ENCODE peak calls at places on chromosome 21, in nine cellular contexts. A is CD4-positive, CD25-positive, alpha-beta regulatory T cell; Y is fibroblast of mammary gland; K is BE2C; R is GM12865; I is uterus; H is kidney epithelial cell; M is lung; C is SJSA1. W is an unnamed sample.

GRCh38 chr21:33261635-33262034 is 4.5 kb upstream of the IL10RB start:
- DNase-seq in A (peak), Y (peak), K (no peak), R (peak), I (no peak), H (no peak), M (no peak), C (no peak), W (no peak)

GRCh38 chr21:42646836-42647235 is 6.6 kb upstream of the PDE9A start:
- DNase-seq in A (no peak), Y (no peak), K (peak), R (no peak), I (no peak), H (no peak), M (no peak), C (no peak), W (no peak)

GRCh38 chr21:36436829-36437744 is 42.8 kb downstream of the CLDN14 start:
- DNase-seq in A (no peak), Y (peak), K (no peak), R (no peak), I (no peak), H (no peak), M (no peak), C (no peak), W (no peak)

GRCh38 chr21:42735061-42735460 is 81.6 kb downstream of the PDE9A start:
- DNase-seq in A (no peak), Y (no peak), K (no peak), R (no peak), I (no peak), H (no peak), M (no peak), C (no peak), W (no peak)

GRCh38 chr21:41769521-41769920 is 2.7 kb upstream of the RIPK4 start:
- DNase-seq in A (no peak), Y (no peak), K (no peak), R (no peak), I (no peak), H (no peak), M (no peak), C (no peak), W (no peak)

GRCh38 chr21:25283720-25284119 is 323.6 kb downstream of the MRPL39 start:
- DNase-seq in A (no peak), Y (peak), K (peak), R (peak), I (no peak), H (no peak), M (no peak), C (peak), W (no peak)

GRCh38 chr21:41927727-41928409 is 25.9 kb downstream of the C2CD2 start:
- DNase-seq in A (peak), Y (no peak), K (no peak), R (peak), I (no peak), H (no peak), M (no peak), C (no peak), W (no peak)

GRCh38 chr21:37700641-37701202 is 215.5 kb downstream of the KCNJ6 start:
- DNase-seq in A (no peak), Y (peak), K (peak), R (peak), I (no peak), H (peak), M (no peak), C (peak), W (peak)

GRCh38 chr21:25963186-25963585 is 207.4 kb downstream of the APP start:
- DNase-seq in A (no peak), Y (peak), K (no peak), R (no peak), I (no peak), H (peak), M (peak), C (peak), W (no peak)

GRCh38 chr21:20030390-20030789 is 967.8 kb upstream of the NCAM2 start:
- DNase-seq in A (no peak), Y (no peak), K (no peak), R (no peak), I (no peak), H (no peak), M (no peak), C (no peak), W (no peak)

GRCh38 chr21:45906196-45906805 is 75.3 kb upstream of the COL6A1 start:
- DNase-seq in A (no peak), Y (no peak), K (no peak), R (no peak), I (no peak), H (no peak), M (no peak), C (no peak), W (no peak)

GRCh38 chr21:23951251-23951650 is 1656.0 kb downstream of the MRPL39 start:
- DNase-seq in A (no peak), Y (peak), K (no peak), R (no peak), I (no peak), H (no peak), M (no peak), C (no peak), W (no peak)

GRCh38 chr21:45264919-45265515 is 22.7 kb downstream of the POFUT2 start:
- DNase-seq in A (no peak), Y (no peak), K (no peak), R (no peak), I (no peak), H (no peak), M (no peak), C (no peak), W (peak)

GRCh38 chr21:42527489-42528158 is 14.0 kb downstream of the SLC37A1 start:
- DNase-seq in A (peak), Y (no peak), K (no peak), R (peak), I (no peak), H (no peak), M (no peak), C (no peak), W (no peak)

GRCh38 chr21:14520535-14520934 is 25.6 kb downstream of the SAMSN1 start:
- DNase-seq in A (no peak), Y (no peak), K (no peak), R (no peak), I (no peak), H (no peak), M (no peak), C (no peak), W (no peak)

GRCh38 chr21:40731206-40731605 is 115.8 kb downstream of the DSCAM start:
- DNase-seq in A (no peak), Y (no peak), K (no peak), R (no peak), I (no peak), H (no peak), M (no peak), C (no peak), W (no peak)

GRCh38 chr21:42411197-42411869 is 7.6 kb downstream of the UBASH3A start:
- DNase-seq in A (no peak), Y (no peak), K (no peak), R (no peak), I (no peak), H (no peak), M (no peak), C (no peak), W (peak)

GRCh38 chr21:16571594-16571993 is 841.8 kb downstream of the USP25 start:
- DNase-seq in A (no peak), Y (peak), K (no peak), R (no peak), I (no peak), H (no peak), M (no peak), C (no peak), W (no peak)

GRCh38 chr21:44347911-44348451 is 5.4 kb upstream of the TRPM2 start:
- DNase-seq in A (no peak), Y (no peak), K (no peak), R (no peak), I (no peak), H (no peak), M (peak), C (no peak), W (no peak)

GRCh38 chr21:37878946-37879660 is 37.2 kb downstream of the KCNJ6 start:
- DNase-seq in A (no peak), Y (peak), K (no peak), R (no peak), I (no peak), H (peak), M (no peak), C (peak), W (no peak)

GRCh38 chr21:45415943-45416611 is 11.1 kb downstream of the COL18A1 start:
- DNase-seq in A (no peak), Y (no peak), K (no peak), R (no peak), I (no peak), H (no peak), M (no peak), C (no peak), W (no peak)

GRCh38 chr21:37435120-37435519 is 68.5 kb downstream of the DYRK1A start:
- DNase-seq in A (peak), Y (peak), K (peak), R (no peak), I (peak), H (peak), M (no peak), C (no peak), W (peak)

GRCh38 chr21:43921979-43922945 is 57.2 kb downstream of the AGPAT3 start:
- DNase-seq in A (peak), Y (peak), K (peak), R (peak), I (no peak), H (peak), M (no peak), C (no peak), W (no peak)

GRCh38 chr21:42496839-42497202 is 797 bp upstream of the RSPH1 start:
- DNase-seq in A (no peak), Y (peak), K (no peak), R (peak), I (no peak), H (no peak), M (peak), C (no peak), W (peak)

GRCh38 chr21:45318146-45318555 is 30.5 kb upstream of the POFUT2 start:
- DNase-seq in A (no peak), Y (no peak), K (no peak), R (no peak), I (no peak), H (no peak), M (no peak), C (no peak), W (no peak)

GRCh38 chr21:42233067-42233981 is 14.4 kb downstream of the ABCG1 start:
- DNase-seq in A (peak), Y (peak), K (peak), R (peak), I (peak), H (no peak), M (peak), C (peak), W (no peak)

GRCh38 chr21:26087223-26087918 is 83.2 kb downstream of the APP start:
- DNase-seq in A (no peak), Y (no peak), K (no peak), R (no peak), I (no peak), H (no peak), M (no peak), C (no peak), W (no peak)

GRCh38 chr21:21232320-21232719 is 234.1 kb downstream of the NCAM2 start:
- DNase-seq in A (no peak), Y (peak), K (peak), R (no peak), I (no peak), H (no peak), M (no peak), C (no peak), W (peak)

GRCh38 chr21:33578959-33579542 is 9.4 kb downstream of the DONSON start:
- DNase-seq in A (no peak), Y (peak), K (no peak), R (no peak), I (no peak), H (no peak), M (no peak), C (no peak), W (no peak)

GRCh38 chr21:21860888-21861287 is 862.7 kb downstream of the NCAM2 start:
- DNase-seq in A (no peak), Y (peak), K (no peak), R (no peak), I (no peak), H (no peak), M (no peak), C (no peak), W (no peak)

DNA sequence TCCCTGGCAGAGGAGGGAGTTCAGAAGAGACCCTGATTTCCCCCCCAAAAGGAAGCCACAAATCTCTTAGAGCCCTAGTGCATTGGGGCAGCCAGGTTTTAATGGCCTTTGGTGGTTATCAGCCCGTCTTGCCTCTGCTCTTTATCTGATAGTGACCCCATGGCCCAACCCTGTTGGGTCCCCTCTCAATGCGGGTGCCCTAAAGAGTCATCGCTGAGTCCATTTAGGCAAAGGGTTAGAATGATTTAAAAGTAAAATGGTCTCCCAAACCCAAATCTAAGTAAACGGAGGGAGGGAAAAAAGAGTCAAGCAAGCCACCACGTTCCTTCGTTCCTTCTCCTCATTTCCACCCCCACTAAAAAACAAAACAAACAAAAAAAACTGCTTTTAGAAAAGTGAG is 164.0 kb downstream of the RUNX1 start:
- DNase-seq in A (no peak), Y (no peak), K (no peak), R (no peak), I (no peak), H (no peak), M (no peak), C (peak), W (no peak)
- H3K4me3 ChIP-seq in A (peak), Y (peak), K (no peak), R (peak), I (no peak), H (peak), M (peak), C (peak), W (no peak)

GRCh38 chr21:29719561-29719960 is 220.2 kb downstream of the GRIK1 start:
- DNase-seq in A (no peak), Y (no peak), K (no peak), R (no peak), I (no peak), H (no peak), M (no peak), C (no peak), W (no peak)
- H3K4me3 ChIP-seq in A (no peak), Y (no peak), K (no peak), R (no peak), I (no peak), H (no peak), M (no peak), C (no peak), W (no peak)

DNA sequence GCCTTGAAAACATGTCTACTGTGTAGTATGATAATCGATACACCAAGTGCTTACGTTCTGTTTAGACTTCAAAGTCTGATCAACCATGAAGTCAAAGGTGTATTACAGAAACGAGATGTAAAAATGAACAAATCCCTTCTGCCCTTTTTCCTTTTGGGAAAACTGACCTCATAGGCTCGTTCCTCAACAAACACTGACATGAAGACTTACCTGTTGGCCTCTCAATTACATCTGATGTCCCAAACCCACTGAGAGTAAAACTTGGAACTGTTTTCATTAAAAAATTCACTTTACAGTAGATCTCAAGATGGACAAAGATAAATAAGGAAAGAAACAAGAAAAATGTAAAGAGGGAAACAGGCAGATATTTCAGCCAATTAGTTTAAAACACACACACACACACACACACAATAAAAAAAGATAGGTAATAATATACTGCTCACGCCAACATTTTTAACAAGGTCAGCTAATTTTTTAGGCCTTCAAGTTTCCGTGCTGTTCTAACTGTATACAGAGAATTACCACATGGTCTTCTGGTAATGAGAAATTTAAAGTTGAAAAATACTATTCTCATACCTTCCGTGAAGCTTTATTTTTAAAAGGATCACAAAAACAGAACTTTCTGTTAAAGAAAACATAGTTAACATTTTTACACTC is 2.1 kb downstream of the HMGN1 start:
- DNase-seq in A (no peak), Y (no peak), K (no peak), R (no peak), I (no peak), H (no peak), M (no peak), C (no peak), W (no peak)
- H3K4me3 ChIP-seq in A (peak), Y (no peak), K (peak), R (peak), I (no peak), H (peak), M (no peak), C (peak), W (peak)

DNA sequence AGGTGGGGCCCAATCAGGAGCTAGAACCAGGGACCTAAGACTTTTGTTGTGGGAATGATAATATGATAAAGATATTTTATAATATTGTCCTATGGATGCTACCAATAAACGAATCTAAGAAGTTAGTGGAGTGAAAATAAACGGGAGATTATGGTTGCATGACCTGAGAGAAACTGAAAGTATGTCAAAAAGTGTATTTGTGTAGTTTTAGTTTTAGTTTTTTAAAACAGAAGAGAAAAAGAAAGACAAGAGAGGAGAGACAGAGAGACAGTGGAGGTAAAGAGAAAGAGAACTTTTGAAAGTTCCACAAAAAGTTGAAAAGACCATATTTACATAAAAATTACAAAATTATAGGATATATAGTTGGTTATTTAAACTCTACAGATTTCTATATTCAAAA is 64.1 kb upstream of the TMPRSS15 start:
- DNase-seq in A (no peak), Y (no peak), K (no peak), R (no peak), I (no peak), H (no peak), M (no peak), C (no peak), W (no peak)
- H3K4me3 ChIP-seq in A (no peak), Y (no peak), K (no peak), R (no peak), I (no peak), H (no peak), M (no peak), C (no peak), W (no peak)